ENCODE peak calls at places on chromosomes 11 and 22, in four cellular contexts. O, M, U and Z are unnamed samples.

GRCh38 chr22:20392983-20393704 is 807 bp upstream of the ZNF74 start:
- DNase-seq in O (no peak), M (no peak), U (no peak), Z (no peak)

GRCh38 chr22:37428649-37429586 is 1.6 kb upstream of the ELFN2 start:
- DNase-seq in O (peak), M (no peak), U (peak), Z (peak)

GRCh38 chr11:102470257-102470656 is 17.7 kb upstream of the TMEM123 start:
- DNase-seq in O (peak), M (no peak), U (no peak), Z (peak)

GRCh38 chr11:115409691-115410220 is 94.5 kb downstream of the CADM1 start:
- DNase-seq in O (no peak), M (no peak), U (no peak), Z (no peak)

GRCh38 chr11:78350101-78350645 is 67.4 kb downstream of the GAB2 start:
- DNase-seq in O (no peak), M (no peak), U (no peak), Z (no peak)

GRCh38 chr11:46725338-46726205 is 6.6 kb downstream of the F2 start:
- DNase-seq in O (no peak), M (no peak), U (no peak), Z (no peak)

GRCh38 chr11:118907051-118907748 is 18.5 kb downstream of the BCL9L start:
- DNase-seq in O (peak), M (peak), U (peak), Z (peak)

GRCh38 chr11:45590743-45591142 is 74.7 kb downstream of the CHST1 start:
- DNase-seq in O (no peak), M (no peak), U (no peak), Z (no peak)

GRCh38 chr22:42892156-42892555 is 35.1 kb upstream of the ARFGAP3 start:
- DNase-seq in O (no peak), M (no peak), U (no peak), Z (peak)

GRCh38 chr11:36492724-36493304 is 17.3 kb downstream of the TRAF6 start:
- DNase-seq in O (peak), M (no peak), U (no peak), Z (peak)

GRCh38 chr22:33776491-33776890 is 143.8 kb downstream of the LARGE1 start:
- DNase-seq in O (no peak), M (no peak), U (no peak), Z (no peak)

GRCh38 chr22:46390652-46391301 is 55.3 kb downstream of the TRMU start:
- DNase-seq in O (no peak), M (no peak), U (no peak), Z (no peak)

GRCh38 chr11:48900131-48900800 is 83.4 kb downstream of the TRIM51G start:
- DNase-seq in O (no peak), M (peak), U (peak), Z (no peak)

GRCh38 chr11:9624448-9624847 is 39.4 kb upstream of the SWAP70 start:
- DNase-seq in O (no peak), M (no peak), U (no peak), Z (no peak)

GRCh38 chr11:125301301-125301700 is 136.8 kb downstream of the PKNOX2 start:
- DNase-seq in O (no peak), M (no peak), U (no peak), Z (no peak)

GRCh38 chr22:28208797-28209196 is 289.7 kb upstream of the PITPNB start:
- DNase-seq in O (no peak), M (no peak), U (no peak), Z (no peak)

GRCh38 chr11:14218728-14219127 is 140.3 kb downstream of the RRAS2 start:
- DNase-seq in O (no peak), M (no peak), U (no peak), Z (no peak)

GRCh38 chr11:132427611-132428010 is 1057.2 kb downstream of the NTM start:
- DNase-seq in O (no peak), M (no peak), U (no peak), Z (no peak)

GRCh38 chr11:10072142-10072541 is 221.9 kb downstream of the SBF2 start:
- DNase-seq in O (no peak), M (no peak), U (no peak), Z (no peak)